ENCODE peak calls at places on chromosomes 7 and 10, in nine cellular contexts. I is pancreas, N is neural progenitor cell, R is left lung, J is cardiac muscle cell, U is HCT116, G is SJSA1, P is Karpas-422, S is vagina. E is an unnamed sample.
A peak's percentile ranks its signal among the peaks of the same experiment; 100 is the strongest.

GRCh38 chr10:92750788-92751533 is 61.2 kb downstream of the HHEX start:
- DNase-seq in S (no peak), N (peak; percentile 16), J (no peak), U (no peak), I (no peak), G (no peak), P (peak; percentile 35), R (no peak), E (no peak)

GRCh38 chr10:86671419-86671818 is 3.1 kb downstream of the LDB3 start:
- DNase-seq in U (no peak), N (no peak), S (no peak), G (no peak), R (no peak), I (no peak), P (no peak), J (no peak), E (no peak)

GRCh38 chr7:70143089-70144044 is 545.1 kb downstream of the AUTS2 start:
- DNase-seq in J (no peak), G (no peak), U (no peak), P (no peak), N (no peak), S (no peak), I (no peak), R (no peak), E (no peak)

GRCh38 chr7:41224063-41224763 is 478.7 kb downstream of the INHBA start:
- DNase-seq in G (no peak), I (no peak), J (no peak), P (no peak), S (no peak), N (no peak), R (no peak), U (peak; percentile 51), E (no peak)

GRCh38 chr7:116236020-116236630 is 25.8 kb downstream of the TES start:
- DNase-seq in R (no peak), G (peak; percentile 44), J (peak; percentile 62), N (peak; percentile 56), U (no peak), S (no peak), P (peak; percentile 79), I (no peak), E (no peak)

GRCh38 chr7:99573257-99573656 is 14.8 kb downstream of the ZNF655 start:
- DNase-seq in S (no peak), N (no peak), I (no peak), G (no peak), P (no peak), R (no peak), U (no peak), J (no peak), E (no peak)

GRCh38 chr7:50664461-50664922 is 99.3 kb upstream of the DDC start:
- DNase-seq in U (peak; percentile 51), S (no peak), R (no peak), P (no peak), I (peak; percentile 78), G (peak; percentile 47), J (no peak), N (no peak), E (no peak)

GRCh38 chr10:121928528-121928884 is 675 bp upstream of the ATE1 start:
- DNase-seq in U (no peak), P (peak; percentile 50), N (no peak), S (no peak), G (no peak), R (no peak), J (no peak), I (no peak), E (no peak)

GRCh38 chr10:47288236-47288635 is 11.8 kb upstream of the GDF10 start:
- DNase-seq in P (no peak), I (no peak), U (no peak), R (no peak), G (peak; percentile 22), J (no peak), N (no peak), S (peak; percentile 43), E (no peak)

GRCh38 chr7:74480861-74481417 is 27.2 kb downstream of the GTF2IRD1 start:
- DNase-seq in P (no peak), I (no peak), N (no peak), R (no peak), G (no peak), U (no peak), J (no peak), S (no peak), E (no peak)

GRCh38 chr10:22340362-22341189 is 4.7 kb upstream of the SPAG6 start:
- DNase-seq in R (peak; percentile 92), S (no peak), P (peak; percentile 94), I (peak; percentile 87), J (peak; percentile 80), N (peak; percentile 86), G (peak; percentile 60), U (peak; percentile 76), E (peak; percentile 73)

GRCh38 chr10:22339761-22340361 is 5.4 kb upstream of the SPAG6 start:
- DNase-seq in P (no peak), U (no peak), R (no peak), N (no peak), J (no peak), S (no peak), I (no peak), G (no peak), E (no peak)

GRCh38 chr10:22343761-22344160 is 1.5 kb upstream of the SPAG6 start:
- DNase-seq in N (no peak), J (no peak), U (no peak), S (no peak), I (no peak), G (no peak), P (no peak), R (no peak), E (no peak)

GRCh38 chr10:22341190-22341935 is 3.9 kb upstream of the SPAG6 start:
- DNase-seq in P (no peak), G (no peak), S (no peak), I (peak; percentile 87), N (no peak), R (peak; percentile 87), J (peak; percentile 59), U (no peak), E (no peak)

DNA sequence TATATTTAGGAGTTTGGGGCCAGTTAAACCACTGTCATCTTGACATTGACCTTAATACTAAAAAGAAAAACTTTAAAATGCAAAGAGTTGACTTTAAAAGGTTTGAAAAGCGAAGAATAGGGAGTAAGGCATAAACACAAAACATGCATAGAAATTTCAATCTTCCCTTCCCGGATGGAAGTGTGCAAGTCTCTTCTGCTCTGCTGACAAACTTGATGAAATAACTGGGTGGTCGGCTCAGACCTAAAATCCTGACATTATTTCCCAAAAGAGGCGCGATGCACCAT is 3.4 kb upstream of the SPAG6 start:
- DNase-seq in R (no peak), N (no peak), J (no peak), I (no peak), G (no peak), P (no peak), S (no peak), U (no peak), E (no peak)
- H3K27me3 ChIP-seq in R (peaks cover 91% of the 10 kb centered on the region), N (peaks cover 100% of the 10 kb centered on the region), J (peaks cover 93% of the 10 kb centered on the region), I (peaks cover 4% of the 10 kb centered on the region), G (peaks cover 82% of the 10 kb centered on the region), P (no peaks in the 10 kb centered on the region), S (peaks cover 24% of the 10 kb centered on the region), U (peaks cover 11% of the 10 kb centered on the region), E (peaks cover 37% of the 10 kb centered on the region)

GRCh38 chr7:18364403-18364795 is 131.2 kb upstream of the HDAC9 start:
- DNase-seq in R (no peak), U (no peak), G (no peak), S (no peak), J (no peak), N (no peak), I (no peak), P (no peak), E (no peak)
- H3K4me1 ChIP-seq in R (no peaks in the 10 kb centered on the region), U (no peaks in the 10 kb centered on the region), G (no peaks in the 10 kb centered on the region), S (no peaks in the 10 kb centered on the region), J (no peaks in the 10 kb centered on the region), N (peaks cover 13% of the 10 kb centered on the region), I (no peaks in the 10 kb centered on the region), P (no peaks in the 10 kb centered on the region), E (no peaks in the 10 kb centered on the region)

DNA sequence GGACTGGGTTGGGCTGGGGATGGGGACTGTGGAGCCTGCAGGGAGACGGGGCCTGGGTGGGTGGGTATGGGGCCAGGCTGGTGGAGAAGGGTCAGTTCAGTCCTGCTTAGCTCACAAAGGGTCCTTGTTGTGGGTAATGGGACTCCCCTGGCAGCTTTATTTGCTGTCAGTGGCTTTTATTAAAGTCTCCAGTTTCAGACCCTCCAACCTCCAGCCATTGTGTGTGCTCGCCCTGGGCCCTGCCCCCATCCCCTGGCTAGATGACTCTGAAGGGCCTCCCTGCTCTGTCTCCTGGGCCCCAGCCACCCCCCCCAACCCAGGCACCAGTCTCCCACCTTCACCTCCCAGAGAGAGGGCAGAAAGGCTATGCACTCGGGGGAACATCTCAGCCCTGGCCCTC is 44.4 kb upstream of the SLF2 start:
- DNase-seq in I (no peak), S (no peak), U (no peak), R (no peak), N (no peak), P (no peak), G (no peak), J (no peak), E (no peak)
- H3K27me3 ChIP-seq in I (no peaks in the 10 kb centered on the region), S (no peaks in the 10 kb centered on the region), U (no peaks in the 10 kb centered on the region), R (peaks cover 62% of the 10 kb centered on the region), N (peaks cover 73% of the 10 kb centered on the region), P (no peaks in the 10 kb centered on the region), G (peaks cover 28% of the 10 kb centered on the region), J (peaks cover 20% of the 10 kb centered on the region), E (no peaks in the 10 kb centered on the region)

GRCh38 chr10:119286983-119287612 is 79.7 kb downstream of the GRK5 start:
- DNase-seq in J (no peak), N (no peak), S (no peak), U (no peak), R (no peak), I (no peak), G (no peak), P (no peak), E (no peak)

GRCh38 chr10:119283818-119284217 is 76.4 kb downstream of the GRK5 start:
- DNase-seq in R (no peak), N (no peak), U (no peak), S (no peak), I (no peak), J (no peak), G (no peak), P (no peak), E (no peak)

GRCh38 chr10:119286516-119286915 is 79.1 kb downstream of the GRK5 start:
- DNase-seq in N (no peak), U (no peak), P (no peak), S (no peak), J (no peak), R (no peak), I (peak; percentile 6), G (no peak), E (no peak)

GRCh38 chr10:119284679-119285096 is 77.3 kb downstream of the GRK5 start:
- DNase-seq in U (no peak), S (no peak), J (peak; percentile 36), P (no peak), I (no peak), G (no peak), R (no peak), N (no peak), E (no peak)

DNA sequence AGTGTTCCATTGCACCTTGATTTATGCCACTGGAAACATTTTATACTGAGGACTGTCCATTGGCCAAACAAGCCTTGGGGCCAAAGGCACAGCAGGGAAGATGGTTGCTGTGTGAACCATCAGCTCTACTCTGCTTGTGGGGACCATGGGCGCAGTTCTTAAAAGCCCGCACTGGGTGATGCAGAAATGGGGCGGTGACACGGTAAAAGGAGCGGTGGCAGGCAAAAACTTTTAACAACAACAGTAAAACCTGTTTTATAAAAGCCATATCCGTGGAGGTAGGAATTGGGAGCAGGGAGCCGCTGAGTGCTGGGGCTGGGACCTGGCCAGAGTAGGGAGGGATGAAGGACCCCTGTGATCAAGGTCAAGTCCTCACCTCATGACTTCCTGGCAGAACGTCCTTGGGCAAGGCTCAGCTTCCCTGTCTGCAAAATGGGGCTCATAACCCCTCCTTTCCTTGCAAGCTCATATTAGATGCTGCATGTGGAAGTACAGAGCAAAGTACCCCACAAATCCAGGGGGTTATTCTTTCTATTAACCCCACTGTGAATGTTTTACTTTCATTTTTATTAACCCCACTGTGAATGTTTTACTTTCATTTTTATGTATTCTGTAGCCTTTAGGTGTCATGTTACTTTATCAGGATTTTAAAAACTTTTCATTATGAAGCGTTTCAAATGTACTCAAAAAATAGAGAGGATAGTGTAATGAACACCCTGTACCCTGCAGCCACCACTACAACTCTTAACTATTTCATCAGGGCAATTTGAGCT is 78.3 kb downstream of the GRK5 start:
- DNase-seq in I (peak; percentile 20), U (no peak), G (no peak), R (no peak), S (no peak), N (no peak), P (no peak), J (no peak), E (no peak)
- H3K4me1 ChIP-seq in I (no peaks in the 10 kb centered on the region), U (peaks cover 15% of the 10 kb centered on the region), G (peaks cover 8% of the 10 kb centered on the region), R (peaks cover 81% of the 10 kb centered on the region), S (peaks cover 86% of the 10 kb centered on the region), N (peaks cover 12% of the 10 kb centered on the region), P (peaks cover 17% of the 10 kb centered on the region), J (peaks cover 15% of the 10 kb centered on the region), E (peaks cover 75% of the 10 kb centered on the region)